ENCODE peak calls at places on chromosomes 6 and 20, in eight cellular contexts. One of them, this sample, is unnamed.

GRCh38 chr6:9200712-9201111 is 765.4 kb upstream of the SLC35B3 start:
- DNase-seq in body of pancreas: no peak
- DNase-seq in tibial artery: no peak
- DNase-seq in Peyer's patch: no peak
- DNase-seq in ovary: no peak
- DNase-seq in activated B cell treated with CpG ODN at 0.5 μM for 24 hours: no peak
- DNase-seq in hepatocyte: no peak
- DNase-seq in pancreas: no peak
- DNase-seq in this sample: no peak

GRCh38 chr20:5996765-5997164 is 46.3 kb downstream of the MCM8 start:
- DNase-seq in tibial artery: no peak
- DNase-seq in activated B cell treated with CpG ODN at 0.5 μM for 24 hours: no peak
- DNase-seq in Peyer's patch: no peak
- DNase-seq in pancreas: no peak
- DNase-seq in body of pancreas: no peak
- DNase-seq in ovary: no peak
- DNase-seq in hepatocyte: no peak
- DNase-seq in this sample: no peak

GRCh38 chr6:42199106-42199981 is 4.6 kb upstream of the GUCA1B start:
- DNase-seq in ovary: no peak
- DNase-seq in body of pancreas: no peak
- DNase-seq in activated B cell treated with CpG ODN at 0.5 μM for 24 hours: no peak
- DNase-seq in tibial artery: no peak
- DNase-seq in hepatocyte: no peak
- DNase-seq in Peyer's patch: no peak
- DNase-seq in pancreas: no peak
- DNase-seq in this sample: no peak

GRCh38 chr6:105501945-105502344 is 99.1 kb upstream of the PREP start:
- DNase-seq in hepatocyte: no peak
- DNase-seq in ovary: no peak
- DNase-seq in activated B cell treated with CpG ODN at 0.5 μM for 24 hours: no peak
- DNase-seq in Peyer's patch: no peak
- DNase-seq in tibial artery: no peak
- DNase-seq in pancreas: no peak
- DNase-seq in body of pancreas: no peak
- DNase-seq in this sample: no peak

GRCh38 chr6:80610821-80611220 is 504.4 kb downstream of the BCKDHB start:
- DNase-seq in Peyer's patch: no peak
- DNase-seq in tibial artery: no peak
- DNase-seq in pancreas: no peak
- DNase-seq in activated B cell treated with CpG ODN at 0.5 μM for 24 hours: no peak
- DNase-seq in body of pancreas: no peak
- DNase-seq in hepatocyte: no peak
- DNase-seq in ovary: no peak
- DNase-seq in this sample: no peak

GRCh38 chr6:136014454-136015421 is 163.2 kb downstream of the PDE7B start:
- DNase-seq in body of pancreas: no peak
- DNase-seq in Peyer's patch: no peak
- DNase-seq in hepatocyte: no peak
- DNase-seq in activated B cell treated with CpG ODN at 0.5 μM for 24 hours: no peak
- DNase-seq in ovary: peak
- DNase-seq in pancreas: peak
- DNase-seq in tibial artery: no peak
- DNase-seq in this sample: no peak

GRCh38 chr20:46051556-46052323 is 22.7 kb downstream of the SLC12A5 start:
- DNase-seq in Peyer's patch: no peak
- DNase-seq in body of pancreas: no peak
- DNase-seq in hepatocyte: no peak
- DNase-seq in pancreas: no peak
- DNase-seq in ovary: no peak
- DNase-seq in activated B cell treated with CpG ODN at 0.5 μM for 24 hours: no peak
- DNase-seq in tibial artery: no peak
- DNase-seq in this sample: no peak

GRCh38 chr6:111810321-111811235 is 62.7 kb downstream of the FYN start:
- DNase-seq in pancreas: no peak
- DNase-seq in activated B cell treated with CpG ODN at 0.5 μM for 24 hours: no peak
- DNase-seq in hepatocyte: no peak
- DNase-seq in ovary: no peak
- DNase-seq in body of pancreas: no peak
- DNase-seq in tibial artery: no peak
- DNase-seq in Peyer's patch: no peak
- DNase-seq in this sample: no peak

GRCh38 chr20:59576216-59576953 is 28.0 kb upstream of the PHACTR3 start:
- DNase-seq in Peyer's patch: no peak
- DNase-seq in hepatocyte: no peak
- DNase-seq in ovary: no peak
- DNase-seq in tibial artery: peak
- DNase-seq in activated B cell treated with CpG ODN at 0.5 μM for 24 hours: no peak
- DNase-seq in body of pancreas: no peak
- DNase-seq in pancreas: no peak
- DNase-seq in this sample: no peak

GRCh38 chr20:17888044-17888443 is 80.5 kb downstream of the SNX5 start:
- DNase-seq in pancreas: no peak
- DNase-seq in ovary: no peak
- DNase-seq in Peyer's patch: no peak
- DNase-seq in activated B cell treated with CpG ODN at 0.5 μM for 24 hours: no peak
- DNase-seq in tibial artery: no peak
- DNase-seq in body of pancreas: no peak
- DNase-seq in hepatocyte: no peak
- DNase-seq in this sample: no peak

GRCh38 chr20:41632896-41633295 is 14.7 kb upstream of the CHD6 start:
- DNase-seq in ovary: no peak
- DNase-seq in pancreas: no peak
- DNase-seq in hepatocyte: no peak
- DNase-seq in Peyer's patch: no peak
- DNase-seq in tibial artery: no peak
- DNase-seq in body of pancreas: no peak
- DNase-seq in activated B cell treated with CpG ODN at 0.5 μM for 24 hours: no peak
- DNase-seq in this sample: no peak

GRCh38 chr20:61951695-61952533 is 113.8 kb downstream of the TAF4 start:
- DNase-seq in activated B cell treated with CpG ODN at 0.5 μM for 24 hours: no peak
- DNase-seq in body of pancreas: no peak
- DNase-seq in hepatocyte: peak
- DNase-seq in pancreas: no peak
- DNase-seq in Peyer's patch: peak
- DNase-seq in tibial artery: peak
- DNase-seq in ovary: peak
- DNase-seq in this sample: peak

GRCh38 chr6:150291968-150292710 is 76.7 kb upstream of the IYD start:
- DNase-seq in ovary: no peak
- DNase-seq in activated B cell treated with CpG ODN at 0.5 μM for 24 hours: no peak
- DNase-seq in body of pancreas: no peak
- DNase-seq in hepatocyte: no peak
- DNase-seq in pancreas: no peak
- DNase-seq in tibial artery: no peak
- DNase-seq in Peyer's patch: no peak
- DNase-seq in this sample: no peak

GRCh38 chr6:41585605-41586004 is 39.4 kb downstream of the FOXP4 start:
- DNase-seq in Peyer's patch: no peak
- DNase-seq in tibial artery: no peak
- DNase-seq in body of pancreas: no peak
- DNase-seq in hepatocyte: no peak
- DNase-seq in activated B cell treated with CpG ODN at 0.5 μM for 24 hours: no peak
- DNase-seq in ovary: no peak
- DNase-seq in pancreas: no peak
- DNase-seq in this sample: no peak

GRCh38 chr20:47284373-47284772 is 72.1 kb downstream of the ZMYND8 start:
- DNase-seq in tibial artery: peak
- DNase-seq in ovary: no peak
- DNase-seq in hepatocyte: no peak
- DNase-seq in pancreas: no peak
- DNase-seq in body of pancreas: no peak
- DNase-seq in Peyer's patch: no peak
- DNase-seq in activated B cell treated with CpG ODN at 0.5 μM for 24 hours: no peak
- DNase-seq in this sample: no peak

GRCh38 chr6:150079604-150080003 is 10.7 kb upstream of the ULBP3 start:
- DNase-seq in Peyer's patch: no peak
- DNase-seq in ovary: no peak
- DNase-seq in tibial artery: peak
- DNase-seq in activated B cell treated with CpG ODN at 0.5 μM for 24 hours: no peak
- DNase-seq in body of pancreas: no peak
- DNase-seq in hepatocyte: no peak
- DNase-seq in pancreas: no peak
- DNase-seq in this sample: no peak

GRCh38 chr20:43389231-43389630 is 68.5 kb upstream of the SRSF6 start:
- DNase-seq in tibial artery: no peak
- DNase-seq in body of pancreas: peak
- DNase-seq in hepatocyte: no peak
- DNase-seq in pancreas: no peak
- DNase-seq in activated B cell treated with CpG ODN at 0.5 μM for 24 hours: no peak
- DNase-seq in Peyer's patch: no peak
- DNase-seq in ovary: no peak
- DNase-seq in this sample: no peak

GRCh38 chr20:35269055-35269781 is 8.7 kb downstream of the MMP24OS start:
- DNase-seq in activated B cell treated with CpG ODN at 0.5 μM for 24 hours: peak
- DNase-seq in hepatocyte: peak
- DNase-seq in pancreas: no peak
- DNase-seq in ovary: peak
- DNase-seq in Peyer's patch: peak
- DNase-seq in tibial artery: no peak
- DNase-seq in body of pancreas: peak
- DNase-seq in this sample: no peak

GRCh38 chr6:41289815-41290214 is 3.3 kb upstream of the TREM1 start:
- DNase-seq in ovary: no peak
- DNase-seq in Peyer's patch: no peak
- DNase-seq in pancreas: no peak
- DNase-seq in tibial artery: no peak
- DNase-seq in activated B cell treated with CpG ODN at 0.5 μM for 24 hours: no peak
- DNase-seq in hepatocyte: no peak
- DNase-seq in body of pancreas: no peak
- DNase-seq in this sample: no peak

GRCh38 chr6:135088818-135089809 is 34.5 kb upstream of the HBS1L start:
- DNase-seq in activated B cell treated with CpG ODN at 0.5 μM for 24 hours: no peak
- DNase-seq in ovary: no peak
- DNase-seq in tibial artery: no peak
- DNase-seq in hepatocyte: no peak
- DNase-seq in body of pancreas: no peak
- DNase-seq in Peyer's patch: no peak
- DNase-seq in pancreas: no peak
- DNase-seq in this sample: no peak

GRCh38 chr6:49269190-49269589 is 193.9 kb downstream of the MMUT start:
- DNase-seq in body of pancreas: no peak
- DNase-seq in ovary: no peak
- DNase-seq in pancreas: no peak
- DNase-seq in tibial artery: no peak
- DNase-seq in activated B cell treated with CpG ODN at 0.5 μM for 24 hours: no peak
- DNase-seq in Peyer's patch: no peak
- DNase-seq in hepatocyte: no peak
- DNase-seq in this sample: no peak

DNA sequence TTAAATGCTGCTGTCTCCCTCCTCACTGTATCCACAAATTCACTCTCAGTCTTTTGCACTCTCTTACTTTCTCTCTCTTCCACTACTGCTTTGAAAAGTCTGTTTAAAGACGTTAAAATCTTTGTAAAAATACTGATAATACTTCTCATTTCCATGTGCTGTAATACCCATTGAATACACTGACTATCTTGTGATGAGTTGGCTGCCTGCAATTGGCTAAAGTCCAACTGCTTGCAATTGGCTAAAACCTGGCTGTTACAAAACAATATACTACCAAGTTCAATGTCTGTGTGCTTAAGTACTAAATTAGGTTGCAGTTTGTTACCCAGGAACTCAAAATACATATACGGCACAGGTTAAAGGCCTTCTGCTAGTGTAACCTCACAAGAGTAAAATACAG is 264.8 kb downstream of the THBS2 start:
- DNase-seq in activated B cell treated with CpG ODN at 0.5 μM for 24 hours: no peak
- DNase-seq in pancreas: no peak
- DNase-seq in Peyer's patch: no peak
- DNase-seq in tibial artery: no peak
- DNase-seq in body of pancreas: no peak
- DNase-seq in ovary: no peak
- DNase-seq in hepatocyte: peak
- DNase-seq in this sample: no peak
- TF ChIP-seq CTCF in activated B cell treated with CpG ODN at 0.5 μM for 24 hours: no peak
- TF ChIP-seq CTCF in pancreas: no peak
- TF ChIP-seq CTCF in Peyer's patch: no peak
- TF ChIP-seq CTCF in tibial artery: no peak
- TF ChIP-seq CTCF in body of pancreas: no peak
- TF ChIP-seq CTCF in ovary: no peak
- TF ChIP-seq CTCF in hepatocyte: no peak
- TF ChIP-seq CTCF in this sample: no peak

GRCh38 chr6:160933256-160933655 is 58.3 kb upstream of the MAP3K4 start:
- DNase-seq in Peyer's patch: no peak
- DNase-seq in tibial artery: no peak
- DNase-seq in activated B cell treated with CpG ODN at 0.5 μM for 24 hours: no peak
- DNase-seq in pancreas: no peak
- DNase-seq in body of pancreas: no peak
- DNase-seq in ovary: no peak
- DNase-seq in hepatocyte: peak
- DNase-seq in this sample: no peak
- TF ChIP-seq CTCF in Peyer's patch: no peak
- TF ChIP-seq CTCF in tibial artery: no peak
- TF ChIP-seq CTCF in activated B cell treated with CpG ODN at 0.5 μM for 24 hours: no peak
- TF ChIP-seq CTCF in pancreas: no peak
- TF ChIP-seq CTCF in body of pancreas: no peak
- TF ChIP-seq CTCF in ovary: no peak
- TF ChIP-seq CTCF in hepatocyte: peak
- TF ChIP-seq CTCF in this sample: peak

DNA sequence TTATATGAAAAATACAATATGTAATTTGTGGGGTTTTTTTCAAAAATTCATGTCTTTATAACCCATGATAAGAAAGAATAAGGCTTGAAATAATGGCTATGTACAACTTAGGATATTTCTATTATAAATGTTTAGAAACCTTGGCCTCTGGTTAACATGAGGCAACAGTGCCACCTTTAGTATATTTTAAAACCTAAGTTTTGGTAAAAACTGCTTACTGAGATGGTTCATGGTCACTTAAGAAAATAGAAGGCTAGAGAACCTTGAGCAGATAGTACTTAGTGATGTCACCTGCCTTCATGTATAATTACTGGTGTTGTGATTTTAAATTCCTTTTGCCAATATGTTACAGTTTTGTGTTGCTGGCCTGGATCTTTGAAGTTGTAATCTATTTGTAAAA is 176.5 kb downstream of the ADGB start:
- DNase-seq in pancreas: no peak
- DNase-seq in hepatocyte: no peak
- DNase-seq in tibial artery: no peak
- DNase-seq in ovary: no peak
- DNase-seq in Peyer's patch: no peak
- DNase-seq in body of pancreas: no peak
- DNase-seq in activated B cell treated with CpG ODN at 0.5 μM for 24 hours: no peak
- DNase-seq in this sample: no peak
- TF ChIP-seq CTCF in pancreas: no peak
- TF ChIP-seq CTCF in hepatocyte: peak
- TF ChIP-seq CTCF in tibial artery: no peak
- TF ChIP-seq CTCF in ovary: no peak
- TF ChIP-seq CTCF in Peyer's patch: no peak
- TF ChIP-seq CTCF in body of pancreas: no peak
- TF ChIP-seq CTCF in activated B cell treated with CpG ODN at 0.5 μM for 24 hours: no peak
- TF ChIP-seq CTCF in this sample: peak

DNA sequence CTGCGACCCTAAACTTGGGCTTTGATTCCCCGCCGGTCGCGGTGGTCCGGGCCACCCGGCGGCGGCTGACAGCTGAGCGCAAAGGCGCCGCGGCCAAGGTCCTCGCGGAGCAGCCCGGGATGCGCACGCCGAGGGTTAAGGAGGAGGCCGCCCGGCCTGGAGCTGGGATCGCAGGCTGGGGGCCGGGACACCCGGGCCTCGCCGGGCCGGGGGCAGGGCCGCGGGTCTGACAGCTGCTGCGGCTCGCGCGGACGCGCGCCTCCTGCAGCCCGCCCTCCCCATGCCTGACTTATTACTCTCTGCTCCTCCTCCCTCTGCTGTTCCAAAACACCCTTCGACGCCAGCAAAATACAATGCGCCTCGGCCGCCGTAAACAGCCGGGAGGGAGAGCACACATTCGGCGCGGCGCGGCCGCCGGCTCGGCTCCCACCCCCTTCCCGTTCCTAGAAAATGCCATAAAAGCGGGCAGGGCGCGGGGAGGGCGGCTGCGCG is 743 bp downstream of the BACH2 start:
- DNase-seq in Peyer's patch: peak
- DNase-seq in pancreas: peak
- DNase-seq in activated B cell treated with CpG ODN at 0.5 μM for 24 hours: peak
- DNase-seq in ovary: peak
- DNase-seq in body of pancreas: peak
- DNase-seq in hepatocyte: peak
- DNase-seq in tibial artery: peak
- DNase-seq in this sample: peak
- TF ChIP-seq CTCF in Peyer's patch: no peak
- TF ChIP-seq CTCF in pancreas: no peak
- TF ChIP-seq CTCF in activated B cell treated with CpG ODN at 0.5 μM for 24 hours: no peak
- TF ChIP-seq CTCF in ovary: no peak
- TF ChIP-seq CTCF in body of pancreas: no peak
- TF ChIP-seq CTCF in hepatocyte: no peak
- TF ChIP-seq CTCF in tibial artery: peak
- TF ChIP-seq CTCF in this sample: peak

This sample was measured in type B pancreatic cell.